ENCODE peak calls at places on chromosomes 13 and 19, in six cellular contexts. Q, R, K, B, V and N are unnamed samples.
A peak's percentile ranks its signal among the peaks of the same experiment; 100 is the strongest.

GRCh38 chr19:32231691-32232090 is 113.7 kb upstream of the ZNF507 start:
- DNase-seq in Q (no peak), R (no peak), K (no peak), B (no peak), V (no peak), N (no peak)

GRCh38 chr19:38710928-38711725 is 33.1 kb downstream of the CAPN12 start:
- DNase-seq in Q (no peak), R (no peak), K (no peak), B (no peak), V (no peak), N (no peak)

GRCh38 chr13:97257800-97258799 is 36.0 kb downstream of the MBNL2 start:
- DNase-seq in Q (no peak), R (peak; percentile 47), K (no peak), B (no peak), V (peak; percentile 55), N (peak; percentile 66)

GRCh38 chr13:20831933-20832332 is 58.2 kb upstream of the EEF1AKMT1 start:
- DNase-seq in Q (no peak), R (no peak), K (no peak), B (no peak), V (no peak), N (no peak)

GRCh38 chr19:18469245-18470107 is 31.5 kb upstream of the ISYNA1 start:
- DNase-seq in Q (no peak), R (peak; percentile 27), K (no peak), B (peak; percentile 46), V (peak; percentile 87), N (no peak)

GRCh38 chr19:42846597-42846996 is 32.9 kb downstream of the PSG1 start:
- DNase-seq in Q (no peak), R (no peak), K (no peak), B (no peak), V (no peak), N (no peak)

GRCh38 chr19:38362076-38362945 is 12.1 kb upstream of the PSMD8 start:
- DNase-seq in Q (no peak), R (peak; percentile 73), K (peak; percentile 5), B (peak; percentile 91), V (peak; percentile 99), N (no peak)

GRCh38 chr19:21677696-21678418 is 89.5 kb downstream of the ZNF100 start:
- DNase-seq in Q (no peak), R (no peak), K (no peak), B (no peak), V (no peak), N (no peak)

GRCh38 chr19:55348317-55349034 is 6.0 kb downstream of the COX6B2 start:
- DNase-seq in Q (no peak), R (no peak), K (no peak), B (no peak), V (peak; percentile 50), N (no peak)

GRCh38 chr19:3335431-3336350 is 30.7 kb upstream of the NFIC start:
- DNase-seq in Q (no peak), R (no peak), K (no peak), B (no peak), V (no peak), N (no peak)

GRCh38 chr13:93956416-93956815 is 523.1 kb downstream of the DCT start:
- DNase-seq in Q (no peak), R (no peak), K (no peak), B (no peak), V (no peak), N (no peak)

GRCh38 chr13:50993908-50994307 is 84.3 kb downstream of the RNASEH2B start:
- DNase-seq in Q (no peak), R (no peak), K (no peak), B (no peak), V (no peak), N (no peak)

GRCh38 chr13:107847406-107847805 is 367.9 kb downstream of the LIG4 start:
- DNase-seq in Q (no peak), R (no peak), K (no peak), B (no peak), V (no peak), N (no peak)

GRCh38 chr19:56383826-56384605 is 9.3 kb downstream of the ZNF582 start:
- DNase-seq in Q (no peak), R (no peak), K (no peak), B (no peak), V (no peak), N (no peak)

GRCh38 chr19:46442808-46443450 is 14.2 kb upstream of the PNMA8C start:
- DNase-seq in Q (no peak), R (no peak), K (no peak), B (no peak), V (no peak), N (no peak)

GRCh38 chr19:3773814-3774515 is 1.9 kb upstream of the RAX2 start:
- DNase-seq in Q (no peak), R (no peak), K (no peak), B (no peak), V (no peak), N (no peak)

GRCh38 chr13:70835349-70835748 is 727.1 kb upstream of the KLHL1 start:
- DNase-seq in Q (no peak), R (no peak), K (no peak), B (no peak), V (no peak), N (no peak)

GRCh38 chr13:20219585-20219984 is 12.5 kb downstream of the GJB6 start:
- DNase-seq in Q (peak; percentile 7), R (no peak), K (no peak), B (no peak), V (no peak), N (no peak)

GRCh38 chr13:109211616-109212015 is 574.8 kb downstream of the IRS2 start:
- DNase-seq in Q (no peak), R (peak; percentile 37), K (no peak), B (no peak), V (no peak), N (no peak)

GRCh38 chr13:26946675-26947342 is 186.2 kb upstream of the GPR12 start:
- DNase-seq in Q (peak; percentile 73), R (no peak), K (no peak), B (no peak), V (no peak), N (no peak)

GRCh38 chr19:42208612-42209011 is 8.9 kb downstream of the DEDD2 start:
- DNase-seq in Q (no peak), R (no peak), K (no peak), B (no peak), V (no peak), N (no peak)

GRCh38 chr13:112771877-112772538 is 82.2 kb downstream of the ATP11A start:
- DNase-seq in Q (no peak), R (no peak), K (no peak), B (no peak), V (no peak), N (no peak)

GRCh38 chr19:1001538-1002166 is 1.4 kb downstream of the GRIN3B start:
- DNase-seq in Q (no peak), R (peak; percentile 51), K (no peak), B (peak; percentile 65), V (peak; percentile 89), N (no peak)

GRCh38 chr19:1133471-1133929 is 29.7 kb downstream of the GPX4 start:
- DNase-seq in Q (peak; percentile 73), R (peak; percentile 53), K (no peak), B (peak; percentile 75), V (peak; percentile 74), N (no peak)

GRCh38 chr13:75713852-75714251 is 77.7 kb downstream of the LMO7 start:
- DNase-seq in Q (no peak), R (no peak), K (no peak), B (no peak), V (no peak), N (no peak)

GRCh38 chr19:5447700-5448311 is 7.4 kb upstream of the ZNRF4 start:
- DNase-seq in Q (no peak), R (no peak), K (no peak), B (no peak), V (no peak), N (no peak)

GRCh38 chr19:30167976-30168635 is 204.1 kb upstream of the ZNF536 start:
- DNase-seq in Q (no peak), R (no peak), K (no peak), B (no peak), V (no peak), N (no peak)

GRCh38 chr13:30529085-30529815 is 63.5 kb upstream of the HMGB1 start:
- DNase-seq in Q (no peak), R (no peak), K (no peak), B (no peak), V (no peak), N (no peak)